ENCODE peak calls at places on chromosomes 13 and 19, in seven cellular contexts. E, V, I, M, Y, B and U are unnamed samples.

GRCh38 chr19:35955881-35956634 is 19.9 kb downstream of the LRFN3 start:
- DNase-seq in E (no peak), V (no peak), I (no peak), M (no peak), Y (peak), B (no peak), U (no peak)

GRCh38 chr19:4516939-4517300 is 1.4 kb downstream of the PLIN4 start:
- DNase-seq in E (no peak), V (no peak), I (no peak), M (no peak), Y (no peak), B (no peak), U (peak)

GRCh38 chr13:27541386-27541785 is 78.9 kb downstream of the LNX2 start:
- DNase-seq in E (peak), V (no peak), I (no peak), M (no peak), Y (no peak), B (no peak), U (no peak)

GRCh38 chr19:1064661-1065605 is 2.0 kb upstream of the ARHGAP45 start:
- DNase-seq in E (peak), V (peak), I (no peak), M (no peak), Y (peak), B (peak), U (no peak)

GRCh38 chr13:110397445-110397844 is 90.4 kb downstream of the COL4A2 start:
- DNase-seq in E (peak), V (no peak), I (no peak), M (no peak), Y (no peak), B (no peak), U (no peak)

GRCh38 chr13:40344270-40345148 is 321.9 kb downstream of the FOXO1 start:
- DNase-seq in E (peak), V (peak), I (no peak), M (no peak), Y (no peak), B (no peak), U (peak)

GRCh38 chr13:106540613-106541012 is 5.2 kb upstream of the EFNB2 start:
- DNase-seq in E (no peak), V (no peak), I (no peak), M (no peak), Y (no peak), B (no peak), U (no peak)

GRCh38 chr13:40273173-40274000 is 393.1 kb downstream of the FOXO1 start:
- DNase-seq in E (no peak), V (no peak), I (no peak), M (no peak), Y (no peak), B (no peak), U (no peak)

GRCh38 chr13:111304041-111304544 is 16.3 kb upstream of the TEX29 start:
- DNase-seq in E (no peak), V (no peak), I (no peak), M (no peak), Y (no peak), B (no peak), U (no peak)

GRCh38 chr19:11984986-11985385 is 20.1 kb downstream of the ZNF763 start:
- DNase-seq in E (no peak), V (no peak), I (no peak), M (no peak), Y (no peak), B (no peak), U (no peak)

GRCh38 chr19:18293642-18294466 is 12.4 kb upstream of the JUND start:
- DNase-seq in E (no peak), V (no peak), I (no peak), M (no peak), Y (peak), B (no peak), U (no peak)

GRCh38 chr19:54464624-54465266 is 1.2 kb upstream of the LENG9 start:
- DNase-seq in E (peak), V (peak), I (no peak), M (peak), Y (peak), B (peak), U (peak)

GRCh38 chr19:33554821-33555220 is 33.2 kb upstream of the PEPD start:
- DNase-seq in E (no peak), V (no peak), I (no peak), M (no peak), Y (no peak), B (no peak), U (no peak)

GRCh38 chr13:113990321-113990837 is 16.5 kb upstream of the C13orf46 start:
- DNase-seq in E (no peak), V (no peak), I (peak), M (no peak), Y (no peak), B (no peak), U (no peak)

GRCh38 chr19:7742575-7742974 is 4.8 kb downstream of the CD209 start:
- DNase-seq in E (no peak), V (no peak), I (no peak), M (no peak), Y (no peak), B (no peak), U (no peak)

GRCh38 chr19:4016903-4017638 is 9.5 kb downstream of the PIAS4 start:
- DNase-seq in E (no peak), V (no peak), I (no peak), M (no peak), Y (no peak), B (no peak), U (peak)

GRCh38 chr13:21034602-21035190 is 26.7 kb downstream of the LATS2 start:
- DNase-seq in E (no peak), V (no peak), I (no peak), M (no peak), Y (no peak), B (no peak), U (no peak)

GRCh38 chr13:84973661-84974060 is 825.6 kb downstream of the SLITRK6 start:
- DNase-seq in E (no peak), V (no peak), I (no peak), M (no peak), Y (no peak), B (no peak), U (no peak)

GRCh38 chr13:77022341-77022740 is 4.6 kb downstream of the FBXL3 start:
- DNase-seq in E (peak), V (no peak), I (no peak), M (no peak), Y (peak), B (no peak), U (no peak)

GRCh38 chr13:106432636-106433035 is 102.8 kb downstream of the EFNB2 start:
- DNase-seq in E (peak), V (no peak), I (no peak), M (no peak), Y (peak), B (no peak), U (no peak)

GRCh38 chr19:45455707-45456499 is 11.9 kb upstream of the FOSB start:
- DNase-seq in E (peak), V (peak), I (peak), M (no peak), Y (peak), B (peak), U (peak)